ENCODE peak calls at places on chromosomes 11 and 22, in ten cellular contexts. M, O, K, J, V, S, F, H, N and P are unnamed samples.

GRCh38 chr11:16966633-16967346 is 47.4 kb downstream of the PLEKHA7 start:
- DNase-seq in M (no peak), O (no peak), K (no peak), J (no peak), V (no peak), S (no peak), F (no peak), H (no peak), N (no peak), P (no peak)

GRCh38 chr11:102225689-102226562 is 91.4 kb upstream of the BIRC3 start:
- DNase-seq in M (no peak), O (peak; percentile 67), K (no peak), J (no peak), V (no peak), S (no peak), F (no peak), H (peak; percentile 97), N (no peak), P (no peak)

GRCh38 chr22:49792107-49792506 is 35.6 kb downstream of the BRD1 start:
- DNase-seq in M (no peak), O (no peak), K (no peak), J (no peak), V (no peak), S (no peak), F (no peak), H (no peak), N (no peak), P (no peak)

GRCh38 chr22:47043835-47044721 is 281.6 kb downstream of the TBC1D22A start:
- DNase-seq in M (peak; percentile 40), O (peak; percentile 34), K (no peak), J (no peak), V (no peak), S (no peak), F (peak; percentile 66), H (no peak), N (no peak), P (no peak)

GRCh38 chr11:86588566-86589090 is 83.8 kb downstream of the ME3 start:
- DNase-seq in M (no peak), O (no peak), K (peak; percentile 10), J (no peak), V (no peak), S (peak; percentile 61), F (no peak), H (no peak), N (no peak), P (no peak)

GRCh38 chr11:2914475-2915195 is 14.6 kb downstream of the PHLDA2 start:
- DNase-seq in M (no peak), O (no peak), K (no peak), J (no peak), V (no peak), S (no peak), F (peak; percentile 88), H (no peak), N (no peak), P (no peak)

GRCh38 chr11:72100009-72100408 is 3.1 kb downstream of the LAMTOR1 start:
- DNase-seq in M (no peak), O (no peak), K (no peak), J (no peak), V (no peak), S (no peak), F (no peak), H (no peak), N (no peak), P (no peak)

GRCh38 chr22:25013634-25014033 is 61.1 kb downstream of the KIAA1671 start:
- DNase-seq in M (no peak), O (no peak), K (no peak), J (no peak), V (no peak), S (peak; percentile 46), F (no peak), H (no peak), N (no peak), P (no peak)

GRCh38 chr11:111582881-111583280 is 19.4 kb upstream of the SIK2 start:
- DNase-seq in M (no peak), O (no peak), K (no peak), J (no peak), V (no peak), S (no peak), F (no peak), H (no peak), N (no peak), P (no peak)